ENCODE peak calls at places on chromosomes 1 and 21, in five cellular contexts. A is trophoblast cell, V is neuronal stem cell, H is mesenchymal stem cell, C is H1. N is an unnamed sample.

GRCh38 chr1:81449786-81450185 is 350.9 kb upstream of the ADGRL2 start:
- DNase-seq in A (no peak), V (no peak), H (peak), C (no peak), N (no peak)

GRCh38 chr1:212608956-212609700 is 567 bp downstream of the ATF3 start:
- DNase-seq in A (peak), V (peak), H (peak), C (peak), N (peak)

GRCh38 chr1:204507317-204508105 is 8.7 kb upstream of the MDM4 start:
- DNase-seq in A (peak), V (peak), H (peak), C (peak), N (peak)

GRCh38 chr1:228830185-228830953 is 95.1 kb downstream of the RHOU start:
- DNase-seq in A (peak), V (no peak), H (no peak), C (no peak), N (peak)

GRCh38 chr1:171801395-171801990 is 20.0 kb downstream of the METTL13 start:
- DNase-seq in A (peak), V (peak), H (peak), C (no peak), N (peak)

GRCh38 chr21:22476726-22477646 is 1478.8 kb downstream of the NCAM2 start:
- DNase-seq in A (no peak), V (no peak), H (no peak), C (no peak), N (peak)

GRCh38 chr1:177783052-177783451 is 186.8 kb downstream of the SEC16B start:
- DNase-seq in A (no peak), V (no peak), H (no peak), C (peak), N (peak)

GRCh38 chr1:9630331-9631081 is 21.0 kb upstream of the PIK3CD start:
- DNase-seq in A (no peak), V (no peak), H (no peak), C (no peak), N (no peak)

GRCh38 chr1:65939636-65940035 is 146.9 kb downstream of the PDE4B start:
- DNase-seq in A (peak), V (no peak), H (no peak), C (no peak), N (no peak)

GRCh38 chr1:161721738-161722343 is 497 bp downstream of the FCRLB start:
- DNase-seq in A (peak), V (no peak), H (peak), C (no peak), N (no peak)

GRCh38 chr1:73310797-73311381 is 887.1 kb downstream of the LRRIQ3 start:
- DNase-seq in A (no peak), V (no peak), H (no peak), C (no peak), N (peak)

GRCh38 chr21:41071410-41071809 is 96.5 kb upstream of the BACE2 start:
- DNase-seq in A (no peak), V (no peak), H (no peak), C (peak), N (peak)

GRCh38 chr1:49630156-49630555 is 393.6 kb downstream of the AGBL4 start:
- DNase-seq in A (no peak), V (no peak), H (no peak), C (no peak), N (no peak)

GRCh38 chr1:247373721-247374141 is 42.1 kb upstream of the ZNF496 start:
- DNase-seq in A (peak), V (peak), H (no peak), C (peak), N (peak)

GRCh38 chr1:101039245-101039644 is 13.7 kb upstream of the DPH5 start:
- DNase-seq in A (no peak), V (no peak), H (no peak), C (no peak), N (no peak)

GRCh38 chr1:175471039-175471800 is 272.2 kb downstream of the TNR start:
- DNase-seq in A (peak), V (no peak), H (peak), C (no peak), N (no peak)

GRCh38 chr1:226438007-226438406 is 30.1 kb upstream of the PARP1 start:
- DNase-seq in A (peak), V (no peak), H (peak), C (no peak), N (no peak)

GRCh38 chr1:153447498-153448170 is 12.8 kb downstream of the S100A7 start:
- DNase-seq in A (no peak), V (no peak), H (peak), C (no peak), N (no peak)

GRCh38 chr1:22641906-22642636 is 1.4 kb upstream of the C1QC start:
- DNase-seq in A (peak), V (peak), H (peak), C (peak), N (peak)

GRCh38 chr1:116571215-116571919 is 541 bp upstream of the CD58 start:
- DNase-seq in A (peak), V (no peak), H (peak), C (no peak), N (no peak)

GRCh38 chr21:38112219-38112789 is 144.5 kb upstream of the KCNJ15 start:
- DNase-seq in A (no peak), V (no peak), H (no peak), C (no peak), N (no peak)

GRCh38 chr1:155278689-155279160 is 1.5 kb downstream of the HCN3 start:
- DNase-seq in A (no peak), V (no peak), H (no peak), C (no peak), N (no peak)

GRCh38 chr1:97621955-97622354 is 298.9 kb downstream of the DPYD start:
- DNase-seq in A (no peak), V (no peak), H (no peak), C (no peak), N (no peak)

GRCh38 chr21:18913914-18914313 is 510.3 kb upstream of the TMPRSS15 start:
- DNase-seq in A (no peak), V (no peak), H (no peak), C (no peak), N (peak)

DNA sequence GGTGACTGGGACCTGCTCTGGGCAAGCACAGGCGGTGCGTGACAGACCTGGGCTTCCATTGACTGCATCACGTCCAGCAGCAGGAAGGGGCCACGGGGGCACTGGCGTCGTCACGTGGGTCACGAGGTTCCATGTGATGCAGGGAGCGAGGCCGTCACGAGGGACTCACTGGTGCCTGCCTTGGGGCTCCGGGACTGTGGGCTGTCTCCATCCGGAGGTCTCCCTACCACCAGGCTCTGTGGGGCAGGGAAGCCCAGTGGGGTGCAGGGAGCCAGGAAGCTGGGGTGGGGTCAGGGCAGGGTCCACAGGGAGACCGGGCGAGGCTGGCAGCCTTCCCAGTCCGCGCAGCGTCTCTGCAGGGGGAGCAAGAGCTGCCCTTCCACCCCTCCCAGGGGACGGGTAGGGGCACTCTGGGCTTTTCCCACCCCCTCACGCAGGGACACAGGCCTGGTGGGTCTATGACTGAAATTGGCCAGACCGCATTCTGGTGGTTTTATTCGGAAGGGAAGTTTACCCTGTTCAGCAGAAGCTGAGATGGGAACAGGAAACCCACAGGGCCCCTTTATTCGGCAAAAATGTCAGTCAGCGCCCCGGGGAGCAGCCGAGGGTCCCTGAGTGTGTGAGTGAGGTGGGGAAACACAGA is 416 bp upstream of the TNFRSF14 start:
- DNase-seq in A (peak), V (no peak), H (no peak), C (no peak), N (no peak)
- H2AK5ac ChIP-seq in A (no peak), V (peak), H (no peak), C (no peak), N (no peak)

GRCh38 chr21:45072963-45073300 is 1.4 kb upstream of the ADARB1 start:
- DNase-seq in A (peak), V (no peak), H (no peak), C (no peak), N (no peak)

GRCh38 chr21:45070970-45071369 is 3.4 kb upstream of the ADARB1 start:
- DNase-seq in A (no peak), V (no peak), H (no peak), C (no peak), N (no peak)

GRCh38 chr21:45073301-45074047 is 906 bp upstream of the ADARB1 start:
- DNase-seq in A (peak), V (no peak), H (peak), C (no peak), N (no peak)

GRCh38 chr21:45071396-45072165 is 2.8 kb upstream of the ADARB1 start:
- DNase-seq in A (no peak), V (no peak), H (no peak), C (no peak), N (no peak)

DNA sequence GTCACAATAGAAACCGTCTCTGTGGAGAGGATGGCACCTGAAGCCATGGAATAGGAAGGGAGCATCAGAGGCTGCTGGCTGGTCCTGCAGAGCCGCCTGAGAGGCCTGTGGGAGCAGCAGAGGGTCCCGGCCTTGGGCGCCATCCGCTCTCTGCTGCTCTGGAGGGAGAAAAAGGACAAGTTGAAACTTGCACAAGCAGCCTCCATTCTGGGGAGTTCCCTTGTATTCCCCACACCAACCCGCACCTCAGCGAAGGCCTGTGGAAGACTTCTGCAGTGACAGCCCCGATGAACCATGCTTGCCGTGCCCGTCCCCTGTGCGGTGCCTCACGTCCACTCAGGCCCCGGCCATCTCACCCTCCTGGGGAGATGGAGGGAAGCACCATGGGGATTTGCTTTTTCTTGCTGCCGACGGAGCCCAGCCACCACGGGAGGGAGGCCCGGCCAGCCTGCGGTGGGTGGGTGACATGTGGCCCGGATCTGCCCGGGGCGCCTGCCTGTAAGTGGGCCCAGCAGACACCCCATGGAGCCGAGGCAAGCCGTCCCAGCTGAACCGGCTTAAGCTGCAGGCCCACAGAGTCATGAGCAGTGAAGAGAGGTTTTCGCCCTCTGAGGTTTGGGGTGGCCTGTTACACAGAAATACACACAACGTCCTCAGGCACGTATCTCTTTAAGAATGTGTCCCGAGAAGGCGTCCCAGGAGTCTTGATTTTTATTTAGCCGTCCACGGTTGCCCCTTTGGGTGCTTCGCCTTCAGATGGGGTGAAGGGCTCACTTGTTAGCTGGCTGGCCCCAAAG is 2.0 kb upstream of the ADARB1 start:
- DNase-seq in A (no peak), V (no peak), H (no peak), C (no peak), N (no peak)
- H2AK5ac ChIP-seq in A (peak), V (no peak), H (no peak), C (no peak), N (no peak)

GRCh38 chr1:224640587-224640986 is 24.5 kb downstream of the CNIH3 start:
- DNase-seq in A (no peak), V (no peak), H (no peak), C (no peak), N (no peak)
- H2AK5ac ChIP-seq in A (peak), V (no peak), H (no peak), C (no peak), N (no peak)

DNA sequence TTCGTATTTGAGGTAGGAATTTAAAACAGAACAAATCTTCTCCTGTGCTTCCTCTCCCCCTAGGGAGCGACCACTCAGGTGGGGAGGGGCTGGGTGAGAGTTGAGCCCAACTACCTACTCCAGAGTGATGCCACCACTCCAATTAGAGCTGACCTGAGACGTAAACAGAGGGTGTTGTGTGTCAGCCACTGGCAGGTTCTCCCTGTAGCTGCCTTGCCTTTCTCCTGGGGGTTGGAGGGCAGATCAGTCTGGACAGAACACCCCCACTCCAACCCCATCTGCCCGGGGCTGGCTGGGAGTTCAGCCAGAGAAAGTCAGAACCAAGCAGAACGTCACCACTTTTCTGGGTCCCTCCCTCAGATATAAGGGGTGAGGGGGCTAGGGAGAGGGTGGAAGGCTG is 2.0 kb downstream of the HPDL start:
- DNase-seq in A (no peak), V (no peak), H (no peak), C (peak), N (peak)
- H2AK5ac ChIP-seq in A (peak), V (no peak), H (no peak), C (no peak), N (no peak)

GRCh38 chr1:43372172-43372571 is 4.4 kb upstream of the ELOVL1 start:
- DNase-seq in A (no peak), V (no peak), H (no peak), C (no peak), N (no peak)

GRCh38 chr1:43368646-43369020 is 822 bp upstream of the ELOVL1 start:
- DNase-seq in A (no peak), V (no peak), H (no peak), C (no peak), N (no peak)

GRCh38 chr1:43373034-43373940 is 5.5 kb upstream of the ELOVL1 start:
- DNase-seq in A (peak), V (no peak), H (peak), C (no peak), N (no peak)

GRCh38 chr1:43367904-43368645 is at the start of gene ELOVL1:
- DNase-seq in A (peak), V (peak), H (peak), C (peak), N (peak)

GRCh38 chr1:43370564-43370963 is 2.8 kb upstream of the ELOVL1 start:
- DNase-seq in A (no peak), V (no peak), H (no peak), C (no peak), N (no peak)
- H2AK5ac ChIP-seq in A (no peak), V (no peak), H (no peak), C (no peak), N (no peak)

GRCh38 chr1:18090636-18091035 is 17.0 kb upstream of the IGSF21 start:
- DNase-seq in A (no peak), V (peak), H (no peak), C (peak), N (peak)
- H2AK5ac ChIP-seq in A (no peak), V (no peak), H (no peak), C (peak), N (no peak)

DNA sequence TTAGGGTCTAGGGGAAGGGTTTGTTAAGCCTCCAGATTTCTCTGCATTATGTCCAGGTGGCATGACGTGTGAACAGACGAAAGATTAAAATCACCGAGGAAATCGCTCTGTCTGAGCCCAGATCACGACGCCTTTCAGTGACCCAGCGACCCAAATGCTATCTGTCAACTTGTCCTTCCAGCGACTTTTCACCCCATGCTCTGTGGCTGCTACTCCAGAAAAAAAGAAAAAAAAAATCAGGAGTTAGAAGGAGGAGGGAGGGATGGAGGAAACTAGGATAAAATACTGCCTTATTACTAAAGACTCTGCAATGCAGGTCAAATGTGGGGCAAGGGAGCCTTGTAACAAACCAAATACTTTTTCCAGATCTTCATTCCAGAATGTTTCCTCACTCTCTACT is 352.0 kb downstream of the NUF2 start:
- DNase-seq in A (peak), V (no peak), H (peak), C (no peak), N (no peak)
- H2AK5ac ChIP-seq in A (no peak), V (no peak), H (no peak), C (no peak), N (no peak)

GRCh38 chr21:16318651-16319300 is 589.0 kb downstream of the USP25 start:
- DNase-seq in A (no peak), V (no peak), H (no peak), C (no peak), N (no peak)
- H2AK5ac ChIP-seq in A (no peak), V (no peak), H (no peak), C (no peak), N (no peak)

GRCh38 chr1:46406881-46407608 is 12.9 kb downstream of the FAAH start:
- DNase-seq in A (no peak), V (peak), H (peak), C (no peak), N (no peak)
- H2AK5ac ChIP-seq in A (peak), V (peak), H (no peak), C (peak), N (no peak)

DNA sequence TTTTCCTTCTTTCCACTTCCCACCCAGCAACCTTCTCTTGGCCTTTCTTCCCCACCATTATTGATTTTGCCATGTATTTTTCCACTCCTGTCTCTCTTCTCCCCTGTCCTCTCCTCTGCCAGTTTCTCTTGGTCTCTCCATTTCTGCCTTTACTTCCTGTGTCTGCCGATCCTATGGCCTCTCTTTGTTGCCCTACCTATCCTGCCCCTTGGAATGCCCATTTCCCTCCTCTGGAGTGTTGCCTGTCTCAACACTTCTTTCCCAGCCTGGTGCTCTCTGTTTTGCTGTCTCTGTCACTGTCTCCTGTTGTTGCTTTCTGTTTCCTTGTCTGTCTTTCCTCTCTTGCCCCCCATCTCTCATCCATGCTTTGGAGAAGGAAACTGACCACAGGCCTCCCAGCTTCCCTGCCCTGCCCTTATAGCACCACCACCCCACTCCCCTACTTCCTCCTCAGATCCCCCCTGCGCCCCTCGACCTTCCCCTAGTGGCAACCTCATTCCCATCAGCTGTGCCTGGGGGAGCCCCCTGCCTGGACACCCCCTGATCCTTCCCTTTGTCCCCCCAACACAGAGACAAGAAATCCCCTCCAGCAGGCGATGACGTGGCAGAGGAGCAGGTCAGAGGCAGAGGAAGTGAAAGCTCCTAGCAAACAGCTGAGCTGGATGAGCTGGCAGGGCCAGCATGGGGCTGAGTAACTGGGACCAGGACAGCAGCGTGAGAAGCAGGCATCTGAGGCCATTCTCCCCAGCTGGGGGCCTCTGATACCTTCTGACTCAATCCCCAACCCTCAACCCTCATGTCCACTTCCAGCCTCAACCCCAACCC is 6.6 kb upstream of the ETV3L start:
- DNase-seq in A (peak), V (no peak), H (peak), C (no peak), N (no peak)
- H2AK5ac ChIP-seq in A (no peak), V (no peak), H (no peak), C (peak), N (no peak)